ENCODE peak calls at places on chromosome 21, in six cellular contexts. S is tibial nerve, V is cardiac fibroblast, H is omental fat pad, G is breast epithelium, L is BE2C. P is an unnamed sample.

GRCh38 chr21:26909972-26910371 is 56.9 kb downstream of the ADAMTS5 start:
- DNase-seq in H (no peak), V (peak; percentile 10), S (no peak), G (no peak), L (peak; percentile 57), P (no peak)

GRCh38 chr21:22965455-22966125 is 1967.4 kb downstream of the NCAM2 start:
- DNase-seq in V (no peak), G (no peak), H (no peak), S (no peak), L (no peak), P (no peak)

GRCh38 chr21:32867587-32867986 is 96.0 kb upstream of the PAXBP1 start:
- DNase-seq in S (no peak), L (no peak), H (no peak), G (no peak), V (no peak), P (no peak)

GRCh38 chr21:25508364-25508763 is 98.9 kb downstream of the MRPL39 start:
- DNase-seq in S (no peak), V (no peak), G (no peak), H (no peak), L (no peak), P (no peak)

GRCh38 chr21:46594276-46594675 is 10.6 kb downstream of the S100B start:
- DNase-seq in V (no peak), G (no peak), L (no peak), S (no peak), H (no peak), P (no peak)

GRCh38 chr21:17467392-17467791 is 45.5 kb upstream of the CXADR start:
- DNase-seq in S (no peak), H (no peak), V (peak; percentile 36), G (no peak), L (no peak), P (no peak)

GRCh38 chr21:32348604-32349332 is 44.0 kb downstream of the URB1 start:
- DNase-seq in S (no peak), G (peak; percentile 44), V (no peak), L (no peak), H (no peak), P (no peak)

GRCh38 chr21:33299181-33299752 is 25.5 kb upstream of the IFNAR1 start:
- DNase-seq in G (no peak), S (no peak), H (no peak), L (no peak), V (no peak), P (peak; percentile 58)

GRCh38 chr21:17853393-17854275 is 34.5 kb upstream of the C21orf91 start:
- DNase-seq in H (no peak), L (no peak), V (no peak), S (no peak), G (no peak), P (no peak)

GRCh38 chr21:27248791-27249190 is 281.9 kb upstream of the ADAMTS5 start:
- DNase-seq in S (no peak), G (no peak), L (no peak), H (no peak), V (no peak), P (no peak)

GRCh38 chr21:26840206-26840605 is 5.0 kb downstream of the ADAMTS1 start:
- DNase-seq in L (no peak), G (no peak), V (peak; percentile 32), H (no peak), S (no peak), P (no peak)

GRCh38 chr21:26844258-26845065 is 747 bp downstream of the ADAMTS1 start:
- DNase-seq in L (peak; percentile 70), V (peak; percentile 62), S (peak; percentile 21), G (peak; percentile 24), H (no peak), P (no peak)

GRCh38 chr21:22961248-22961647 is 1963.0 kb downstream of the NCAM2 start:
- DNase-seq in G (no peak), H (no peak), V (no peak), S (no peak), L (no peak), P (no peak)

GRCh38 chr21:26941436-26941835 is 25.5 kb downstream of the ADAMTS5 start:
- DNase-seq in L (no peak), G (no peak), H (no peak), S (no peak), V (no peak), P (no peak)

GRCh38 chr21:26966978-26967913 is at the start of gene ADAMTS5:
- DNase-seq in L (peak; percentile 64), V (peak; percentile 56), G (peak; percentile 40), H (no peak), S (no peak), P (peak; percentile 72)

GRCh38 chr21:29287383-29287782 is 11.3 kb upstream of the BACH1 start:
- DNase-seq in G (no peak), V (peak; percentile 37), S (no peak), L (no peak), H (no peak), P (no peak)

GRCh38 chr21:26641062-26641461 is 68.0 kb upstream of the CYYR1 start:
- DNase-seq in S (no peak), V (no peak), L (no peak), H (no peak), G (no peak), P (no peak)

GRCh38 chr21:27292229-27292628 is 325.3 kb upstream of the ADAMTS5 start:
- DNase-seq in V (no peak), L (no peak), S (no peak), G (no peak), H (no peak), P (no peak)

GRCh38 chr21:33217168-33217567 is 12.6 kb upstream of the IFNAR2 start:
- DNase-seq in H (no peak), G (no peak), S (no peak), L (no peak), V (no peak), P (no peak)

GRCh38 chr21:35053356-35054096 is 4.4 kb upstream of the RUNX1 start:
- DNase-seq in H (no peak), V (peak; percentile 10), L (no peak), G (no peak), S (no peak), P (no peak)

GRCh38 chr21:32539378-32539777 is 45.9 kb downstream of the TCP10L start:
- DNase-seq in G (no peak), V (no peak), H (no peak), S (no peak), L (no peak), P (no peak)

GRCh38 chr21:26079376-26079775 is 91.2 kb downstream of the APP start:
- DNase-seq in L (no peak), H (no peak), V (no peak), G (no peak), S (no peak), P (no peak)

GRCh38 chr21:44993321-44994015 is 53.6 kb downstream of the SLX9 start:
- DNase-seq in V (no peak), L (no peak), G (no peak), H (no peak), S (no peak), P (no peak)

GRCh38 chr21:44992608-44993031 is 52.8 kb downstream of the SLX9 start:
- DNase-seq in V (no peak), L (no peak), H (no peak), G (no peak), S (no peak), P (no peak)

GRCh38 chr21:44990921-44991320 is 51.1 kb downstream of the SLX9 start:
- DNase-seq in G (no peak), H (no peak), V (no peak), S (no peak), L (no peak), P (no peak)

GRCh38 chr21:44989943-44990780 is 50.3 kb downstream of the SLX9 start:
- DNase-seq in G (no peak), V (no peak), S (no peak), H (no peak), L (peak; percentile 49), P (no peak)

GRCh38 chr21:44991538-44992483 is 52.0 kb downstream of the SLX9 start:
- DNase-seq in H (no peak), S (no peak), L (no peak), G (no peak), V (no peak), P (no peak)
- TF ChIP-seq CTCF in H (no peak), S (no peak), L (no peak), G (no peak), V (no peak), P (peak; percentile 21)

DNA sequence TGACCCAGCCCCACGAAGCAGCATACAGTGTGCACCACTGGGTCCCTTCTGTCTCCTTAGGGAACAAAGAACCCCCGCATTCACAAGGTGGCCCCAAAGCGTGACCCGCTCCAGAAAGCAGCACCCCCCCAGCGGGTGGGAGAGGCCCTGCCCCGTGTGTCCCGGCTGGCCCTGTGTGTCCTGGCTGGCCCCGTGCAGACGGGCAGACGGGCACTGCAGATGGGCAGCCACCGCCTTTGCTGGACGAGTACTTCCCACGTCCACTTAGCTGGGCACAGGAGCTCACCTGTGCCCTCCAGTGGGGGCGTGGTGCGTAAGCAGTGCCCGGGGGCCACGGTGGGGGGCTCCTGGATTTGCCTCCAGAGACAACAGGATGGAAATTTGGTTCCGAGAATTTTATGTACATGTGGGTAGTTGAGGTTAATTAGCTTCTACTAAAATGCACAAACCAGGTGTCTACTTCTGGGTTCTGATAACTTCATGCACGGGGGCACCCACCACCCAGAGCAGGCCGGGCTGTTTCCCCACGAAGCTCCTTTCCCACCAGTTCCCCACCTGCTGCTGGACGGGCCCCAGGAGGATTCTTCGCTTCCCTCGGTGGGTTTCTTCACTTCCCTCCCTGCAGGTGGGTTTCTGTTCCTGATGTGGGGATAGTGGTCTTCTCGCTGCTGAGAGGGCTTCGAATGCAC is 33.2 kb upstream of the SLC19A1 start:
- DNase-seq in G (no peak), S (peak; percentile 8), L (no peak), H (no peak), V (no peak), P (no peak)
- TF ChIP-seq CTCF in G (no peak), S (no peak), L (no peak), H (no peak), V (no peak), P (no peak)

GRCh38 chr21:44780767-44781459 is 20.7 kb downstream of the UBE2G2 start:
- DNase-seq in H (no peak), G (no peak), V (no peak), S (no peak), L (no peak), P (no peak)

GRCh38 chr21:44778499-44778911 is 23.1 kb downstream of the UBE2G2 start:
- DNase-seq in S (no peak), H (no peak), L (no peak), G (no peak), V (no peak), P (no peak)

GRCh38 chr21:44779417-44780139 is 22.0 kb downstream of the UBE2G2 start:
- DNase-seq in S (no peak), H (no peak), V (peak; percentile 53), G (no peak), L (no peak), P (no peak)

GRCh38 chr21:44778983-44779382 is 22.6 kb downstream of the UBE2G2 start:
- DNase-seq in G (no peak), V (no peak), H (no peak), L (no peak), S (no peak), P (no peak)

GRCh38 chr21:44780140-44780508 is 21.5 kb downstream of the UBE2G2 start:
- DNase-seq in H (no peak), G (no peak), V (no peak), L (no peak), S (no peak), P (no peak)
- TF ChIP-seq CTCF in H (no peak), G (no peak), V (no peak), L (no peak), S (no peak), P (no peak)

DNA sequence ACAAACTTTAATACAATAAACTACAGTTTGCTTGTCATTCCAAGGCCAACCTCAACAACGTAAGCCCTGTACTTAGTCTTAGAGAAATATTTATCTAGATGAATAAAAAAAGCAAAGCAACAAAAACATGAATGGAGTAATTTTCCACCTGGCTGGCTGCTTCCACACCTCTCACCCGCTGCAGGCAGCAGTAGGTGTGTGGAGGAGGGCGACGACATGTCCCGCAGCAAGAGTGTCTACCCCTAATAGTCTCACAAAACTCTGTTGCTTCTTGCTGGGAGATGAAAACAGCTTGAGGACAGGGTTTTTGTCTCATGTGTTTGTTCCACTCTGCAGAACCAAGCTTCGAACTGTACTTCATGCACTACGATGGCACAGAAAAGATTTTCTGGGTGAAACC is 48.8 kb upstream of the IGSF5 start:
- DNase-seq in G (no peak), L (no peak), S (no peak), V (no peak), H (no peak), P (no peak)
- TF ChIP-seq CTCF in G (no peak), L (no peak), S (no peak), V (no peak), H (no peak), P (no peak)